ENCODE peak calls at places on chromosomes 16 and 17, in six cellular contexts. F is cardiac fibroblast, W is H9, R is astrocyte, I is omental fat pad, S is tibial artery. O is an unnamed sample.

GRCh38 chr16:68524069-68524820 is 14.8 kb upstream of the ZFP90 start:
- DNase-seq in F (no peak), W (no peak), R (no peak), I (no peak), S (no peak), O (no peak)

GRCh38 chr16:50068550-50068949 is 2.8 kb downstream of the HEATR3 start:
- DNase-seq in F (peak; percentile 40), W (no peak), R (peak; percentile 50), I (no peak), S (no peak), O (peak; percentile 61)

GRCh38 chr17:40895106-40895730 is 10.2 kb upstream of the KRT20 start:
- DNase-seq in F (no peak), W (no peak), R (no peak), I (no peak), S (no peak), O (no peak)

GRCh38 chr17:45833826-45834439 is 10.7 kb upstream of the SPPL2C start:
- DNase-seq in F (no peak), W (no peak), R (no peak), I (no peak), S (no peak), O (no peak)

GRCh38 chr17:27497696-27498095 is 41.4 kb downstream of the KSR1 start:
- DNase-seq in F (no peak), W (no peak), R (no peak), I (no peak), S (no peak), O (no peak)

GRCh38 chr16:14509675-14510132 is 120.4 kb downstream of the PARN start:
- DNase-seq in F (peak; percentile 64), W (no peak), R (no peak), I (no peak), S (no peak), O (no peak)

GRCh38 chr17:75036643-75037268 is 10.0 kb downstream of the ATP5PD start:
- DNase-seq in F (peak; percentile 92), W (peak; percentile 84), R (peak; percentile 61), I (peak; percentile 78), S (peak; percentile 90), O (no peak)

GRCh38 chr17:45740553-45741330 is 43.4 kb upstream of the CRHR1 start:
- DNase-seq in F (peak; percentile 6), W (peak; percentile 99), R (peak; percentile 2), I (no peak), S (no peak), O (peak; percentile 45)

GRCh38 chr16:75113046-75113491 is 3.5 kb downstream of the LDHD start:
- DNase-seq in F (no peak), W (peak; percentile 40), R (no peak), I (no peak), S (no peak), O (no peak)

GRCh38 chr16:31507929-31508705 is at the start of gene RUSF1:
- DNase-seq in F (peak; percentile 92), W (peak; percentile 91), R (peak; percentile 81), I (peak; percentile 65), S (peak; percentile 91), O (peak; percentile 79)

GRCh38 chr16:574021-574760 is 4.4 kb downstream of the PIGQ start:
- DNase-seq in F (no peak), W (no peak), R (no peak), I (no peak), S (no peak), O (no peak)

GRCh38 chr17:60103957-60104356 is 25.2 kb upstream of the HEATR6 start:
- DNase-seq in F (no peak), W (no peak), R (no peak), I (no peak), S (no peak), O (no peak)

GRCh38 chr17:13429201-13429600 is 172.5 kb downstream of the HS3ST3A1 start:
- DNase-seq in F (peak; percentile 50), W (no peak), R (peak; percentile 90), I (no peak), S (no peak), O (peak; percentile 91)

GRCh38 chr17:73476890-73477350 is 165.1 kb upstream of the CDC42EP4 start:
- DNase-seq in F (no peak), W (no peak), R (no peak), I (no peak), S (no peak), O (no peak)

GRCh38 chr17:75584358-75585175 is 3.0 kb upstream of the MYO15B start:
- DNase-seq in F (no peak), W (no peak), R (no peak), I (no peak), S (no peak), O (no peak)

GRCh38 chr16:75202069-75202590 is 4.8 kb downstream of the CTRB2 start:
- DNase-seq in F (no peak), W (no peak), R (no peak), I (no peak), S (no peak), O (no peak)

GRCh38 chr16:59046335-59046734 is 312.2 kb upstream of the GOT2 start:
- DNase-seq in F (no peak), W (no peak), R (peak; percentile 70), I (no peak), S (no peak), O (peak; percentile 84)

GRCh38 chr17:7633093-7633492 is 3.2 kb downstream of the SHBG start:
- DNase-seq in F (no peak), W (peak; percentile 50), R (no peak), I (no peak), S (no peak), O (no peak)
- TF ChIP-seq CTCF in F (no peak), W (no peak), R (no peak), I (no peak), S (no peak), O (no peak)

DNA sequence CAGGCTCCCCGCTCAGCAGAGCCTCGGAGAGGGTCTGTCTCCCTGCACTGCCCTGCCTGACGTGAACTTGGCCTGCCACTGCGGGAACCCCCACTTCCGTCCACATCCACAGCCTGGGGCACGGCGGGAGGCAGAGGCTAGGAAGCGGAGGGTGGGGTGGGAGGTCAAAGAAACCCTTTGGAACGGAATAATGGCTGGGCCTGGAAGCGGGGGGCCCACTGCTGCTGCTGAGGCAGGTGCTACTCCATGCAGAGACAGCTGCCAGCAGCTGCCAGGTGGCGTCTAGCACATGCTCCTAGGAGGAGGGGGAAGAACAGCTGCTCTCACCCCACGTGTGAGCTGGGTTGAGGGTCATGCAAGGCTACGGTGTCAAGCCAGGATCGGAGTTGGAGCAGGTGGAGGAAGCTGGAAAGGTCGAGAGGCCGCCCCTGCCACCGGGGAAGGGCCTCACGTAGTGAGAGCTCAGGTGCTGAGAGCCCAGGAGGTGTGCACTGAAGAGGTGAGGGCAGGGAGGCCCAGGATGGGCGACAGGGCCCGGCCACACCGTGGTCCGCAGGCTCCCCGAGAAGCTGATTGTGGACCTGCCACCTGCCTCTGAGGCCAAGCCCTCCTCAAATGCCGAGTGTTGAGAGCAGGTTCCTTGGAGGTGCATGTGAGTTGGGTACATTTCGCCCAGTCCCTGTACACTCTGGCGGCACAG is 9.8 kb downstream of the FSCN2 start:
- DNase-seq in F (no peak), W (no peak), R (no peak), I (no peak), S (no peak), O (no peak)
- TF ChIP-seq CTCF in F (no peak), W (peak; percentile 0), R (no peak), I (no peak), S (no peak), O (no peak)

GRCh38 chr17:19753661-19754463 is 5.8 kb upstream of the ALDH3A1 start:
- DNase-seq in F (no peak), W (no peak), R (no peak), I (no peak), S (no peak), O (no peak)
- TF ChIP-seq CTCF in F (no peak), W (peak; percentile 59), R (peak; percentile 24), I (no peak), S (peak; percentile 56), O (peak; percentile 48)

GRCh38 chr17:69331746-69332145 is 4.8 kb upstream of the ABCA5 start:
- DNase-seq in F (no peak), W (no peak), R (no peak), I (no peak), S (no peak), O (no peak)
- TF ChIP-seq CTCF in F (no peak), W (no peak), R (no peak), I (no peak), S (no peak), O (no peak)

DNA sequence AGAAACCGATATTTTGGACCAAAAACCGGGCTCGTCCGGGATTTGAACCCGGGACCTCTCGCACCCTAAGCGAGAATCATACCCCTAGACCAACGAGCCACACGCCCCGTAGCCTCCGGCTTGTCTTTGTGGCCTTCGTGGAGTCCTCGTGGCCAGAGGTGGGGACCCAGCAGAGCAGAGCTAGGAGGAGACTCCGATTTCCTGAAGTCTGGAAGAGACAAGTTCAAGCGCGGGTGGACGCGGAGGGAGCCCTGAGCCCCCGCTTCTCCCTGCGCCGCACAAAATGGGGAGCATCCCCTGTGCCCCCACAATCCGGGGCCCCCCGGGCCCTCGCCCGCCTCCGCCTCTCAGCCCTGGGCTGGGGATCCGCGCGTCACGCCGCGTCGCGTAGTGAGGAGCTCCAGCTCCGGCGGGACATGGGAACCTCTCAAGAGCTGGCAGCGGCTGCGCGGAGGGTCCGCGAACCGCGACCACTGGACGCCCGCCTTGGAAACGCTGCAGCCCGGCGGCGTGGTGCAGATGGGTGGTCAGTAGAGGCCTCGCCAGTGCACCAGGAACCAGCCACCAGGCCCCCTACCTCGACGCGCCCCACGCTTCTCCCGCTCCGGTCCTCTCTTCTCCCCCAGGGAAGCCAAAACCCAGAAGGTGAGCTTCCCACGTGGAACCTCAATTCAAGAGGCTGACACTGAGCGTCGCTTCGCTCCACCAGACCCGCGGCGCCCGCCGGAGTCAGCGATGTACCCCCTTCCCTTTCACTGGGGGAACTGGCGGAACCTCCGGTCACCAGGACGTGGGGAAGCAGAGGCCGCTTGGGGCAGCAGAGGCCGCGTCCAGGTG is 5.2 kb upstream of the OR1F1 start:
- DNase-seq in F (peak; percentile 47), W (peak; percentile 84), R (no peak), I (no peak), S (no peak), O (peak; percentile 65)
- TF ChIP-seq CTCF in F (no peak), W (peak; percentile 47), R (peak; percentile 7), I (no peak), S (peak; percentile 7), O (peak; percentile 69)

DNA sequence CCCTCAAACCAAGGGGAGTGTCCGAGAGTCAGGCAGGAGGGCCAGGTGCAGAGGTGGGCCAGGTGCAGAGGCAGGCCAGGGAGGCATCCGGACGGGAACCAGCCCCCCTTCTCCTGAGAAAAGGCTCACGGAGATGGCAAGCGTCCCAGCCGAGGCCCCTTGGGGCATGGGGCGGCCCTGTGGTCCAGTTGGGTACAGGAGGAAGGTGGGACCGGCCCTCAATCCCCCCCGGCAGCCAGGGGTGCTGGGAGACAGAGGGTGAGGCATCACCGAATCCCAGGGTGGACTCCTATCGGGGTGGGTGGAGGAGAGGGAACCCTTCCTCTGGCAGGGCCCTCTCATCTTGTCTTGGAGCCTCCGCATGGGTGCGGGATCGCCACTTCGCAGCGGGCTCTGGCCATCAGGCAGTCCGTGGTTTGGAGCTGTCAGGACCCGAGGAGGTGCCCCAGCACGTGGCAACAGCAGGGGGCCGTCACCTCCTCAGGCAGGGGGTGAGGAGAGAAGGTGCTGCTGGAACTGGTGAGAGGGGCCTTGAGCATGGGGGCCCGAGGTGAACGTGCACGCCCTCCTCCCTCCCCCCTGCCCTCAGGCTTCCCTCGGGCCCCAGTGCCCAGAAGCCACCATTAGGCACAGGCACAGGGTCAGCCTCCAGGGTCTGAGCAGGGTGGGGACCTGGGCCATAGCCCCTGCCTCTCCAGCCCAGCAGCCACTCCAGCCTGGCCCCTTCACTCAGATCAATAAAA is 38.7 kb upstream of the SLC38A10 start:
- DNase-seq in F (no peak), W (peak; percentile 33), R (no peak), I (no peak), S (no peak), O (no peak)
- TF ChIP-seq CTCF in F (no peak), W (no peak), R (no peak), I (no peak), S (no peak), O (no peak)